ENCODE peak calls at places on chromosomes 7 and 10, in five cellular contexts. G is BE2C, P is choroid plexus epithelial cell, R is NB4, C is stomach. T is an unnamed sample.

GRCh38 chr7:90582164-90582563 is 14.0 kb upstream of the CDK14 start:
- DNase-seq in R (no peak), P (no peak), C (no peak), G (no peak), T (no peak)

GRCh38 chr10:120521880-120522279 is 64.9 kb downstream of the PLPP4 start:
- DNase-seq in C (no peak), P (no peak), R (no peak), G (no peak), T (no peak)

GRCh38 chr10:34889004-34889869 is 74.1 kb upstream of the PARD3 start:
- DNase-seq in R (no peak), P (no peak), G (no peak), C (no peak), T (no peak)

GRCh38 chr7:157250605-157251228 is 86.1 kb upstream of the DNAJB6 start:
- DNase-seq in C (no peak), G (peak; percentile 66), P (peak; percentile 81), R (peak; percentile 83), T (peak; percentile 64)

GRCh38 chr10:114195079-114195478 is 15.9 kb downstream of the TDRD1 start:
- DNase-seq in R (no peak), P (no peak), C (no peak), G (no peak), T (no peak)

GRCh38 chr7:585229-585711 is 65.6 kb upstream of the PDGFA start:
- DNase-seq in P (peak; percentile 58), C (no peak), G (no peak), R (no peak), T (peak; percentile 80)

GRCh38 chr10:25026463-25026862 is 10.1 kb downstream of the THNSL1 start:
- DNase-seq in G (no peak), C (no peak), R (no peak), P (peak; percentile 61), T (no peak)

GRCh38 chr10:33274096-33274785 is 60.2 kb downstream of the NRP1 start:
- DNase-seq in R (no peak), G (no peak), P (no peak), C (no peak), T (no peak)

GRCh38 chr7:100044719-100045118 is 4.9 kb upstream of the ZSCAN21 start:
- DNase-seq in R (no peak), C (peak; percentile 72), G (no peak), P (no peak), T (peak; percentile 59)

GRCh38 chr10:124731551-124731950 is 12.6 kb downstream of the FAM53B start:
- DNase-seq in R (no peak), G (no peak), C (no peak), P (no peak), T (no peak)

GRCh38 chr10:132489053-132489703 is 48.4 kb upstream of the INPP5A start:
- DNase-seq in P (peak; percentile 80), R (no peak), G (no peak), C (no peak), T (no peak)

GRCh38 chr7:66083677-66084076 is 8.1 kb downstream of the ASL start:
- DNase-seq in R (no peak), P (no peak), C (no peak), G (no peak), T (no peak)

GRCh38 chr7:18498327-18498726 is 2.8 kb downstream of the HDAC9 start:
- DNase-seq in G (no peak), R (no peak), P (no peak), C (no peak), T (no peak)

GRCh38 chr7:129855935-129856717 is 96.6 kb downstream of the UBE2H start:
- DNase-seq in R (no peak), G (no peak), C (no peak), P (no peak), T (no peak)

GRCh38 chr7:157684157-157684595 is 347.4 kb downstream of the DNAJB6 start:
- DNase-seq in P (peak; percentile 11), R (no peak), C (peak; percentile 18), G (no peak), T (no peak)

GRCh38 chr7:116630932-116631449 is 41.0 kb upstream of the MET start:
- DNase-seq in P (peak; percentile 82), C (peak; percentile 86), G (no peak), R (peak; percentile 88), T (no peak)

GRCh38 chr10:121687094-121687850 is 89.0 kb upstream of the FGFR2 start:
- DNase-seq in P (no peak), R (no peak), C (peak; percentile 57), G (no peak), T (no peak)

GRCh38 chr10:74079028-74079913 is 71.4 kb downstream of the AP3M1 start:
- DNase-seq in C (no peak), R (no peak), P (peak; percentile 62), G (no peak), T (no peak)

GRCh38 chr7:95113590-95113989 is 206.2 kb downstream of the PPP1R9A start:
- DNase-seq in P (no peak), C (no peak), G (no peak), R (no peak), T (no peak)

GRCh38 chr7:144884913-144885312 is 49.1 kb upstream of the TPK1 start:
- DNase-seq in P (no peak), C (no peak), G (no peak), R (no peak), T (no peak)

GRCh38 chr10:124551097-124551496 is 89.5 kb downstream of the LHPP start:
- DNase-seq in C (no peak), P (no peak), R (no peak), G (no peak), T (no peak)

GRCh38 chr7:101402081-101402779 is 39.6 kb downstream of the COL26A1 start:
- DNase-seq in R (no peak), G (no peak), P (peak; percentile 22), C (no peak), T (no peak)

GRCh38 chr10:125005312-125006187 is 63.6 kb downstream of the ZRANB1 start:
- DNase-seq in R (no peak), P (no peak), C (peak; percentile 23), G (no peak), T (peak; percentile 23)

GRCh38 chr7:55533729-55534080 is 38.6 kb downstream of the VOPP1 start:
- DNase-seq in C (no peak), P (no peak), R (no peak), G (no peak), T (no peak)

GRCh38 chr10:84267503-84268126 is 22.8 kb downstream of the RGR start:
- DNase-seq in R (peak; percentile 38), C (peak; percentile 48), P (peak; percentile 77), G (peak; percentile 49), T (peak; percentile 53)

GRCh38 chr10:109205929-109206585 is 717.3 kb downstream of the XPNPEP1 start:
- DNase-seq in P (peak; percentile 67), R (peak; percentile 17), C (no peak), G (no peak), T (no peak)

GRCh38 chr10:99993994-99994689 is 15.6 kb downstream of the DNMBP start:
- DNase-seq in C (peak; percentile 44), G (no peak), R (peak; percentile 91), P (peak; percentile 94), T (peak; percentile 77)

GRCh38 chr7:20172736-20173334 is 44.3 kb downstream of the MACC1 start:
- DNase-seq in G (peak; percentile 77), P (peak; percentile 78), C (peak; percentile 35), R (peak; percentile 61), T (peak; percentile 41)

GRCh38 chr7:149302222-149302621 is 40.2 kb downstream of the ZNF783 start:
- DNase-seq in C (no peak), R (no peak), P (no peak), G (no peak), T (no peak)

GRCh38 chr7:3730271-3730670 is 429.2 kb downstream of the SDK1 start:
- DNase-seq in G (no peak), C (no peak), P (no peak), R (no peak), T (no peak)

GRCh38 chr7:102279537-102280400 is 6.9 kb upstream of the SH2B2 start:
- DNase-seq in C (peak; percentile 53), R (peak; percentile 92), P (peak; percentile 67), G (peak; percentile 83), T (peak; percentile 89)

GRCh38 chr10:26566525-26567348 is 128.6 kb downstream of the APBB1IP start:
- DNase-seq in P (no peak), C (no peak), G (peak; percentile 11), R (no peak), T (no peak)

GRCh38 chr7:2621948-2622640 is 9.7 kb upstream of the TTYH3 start:
- DNase-seq in C (no peak), G (peak; percentile 56), P (peak; percentile 40), R (peak; percentile 58), T (no peak)

DNA sequence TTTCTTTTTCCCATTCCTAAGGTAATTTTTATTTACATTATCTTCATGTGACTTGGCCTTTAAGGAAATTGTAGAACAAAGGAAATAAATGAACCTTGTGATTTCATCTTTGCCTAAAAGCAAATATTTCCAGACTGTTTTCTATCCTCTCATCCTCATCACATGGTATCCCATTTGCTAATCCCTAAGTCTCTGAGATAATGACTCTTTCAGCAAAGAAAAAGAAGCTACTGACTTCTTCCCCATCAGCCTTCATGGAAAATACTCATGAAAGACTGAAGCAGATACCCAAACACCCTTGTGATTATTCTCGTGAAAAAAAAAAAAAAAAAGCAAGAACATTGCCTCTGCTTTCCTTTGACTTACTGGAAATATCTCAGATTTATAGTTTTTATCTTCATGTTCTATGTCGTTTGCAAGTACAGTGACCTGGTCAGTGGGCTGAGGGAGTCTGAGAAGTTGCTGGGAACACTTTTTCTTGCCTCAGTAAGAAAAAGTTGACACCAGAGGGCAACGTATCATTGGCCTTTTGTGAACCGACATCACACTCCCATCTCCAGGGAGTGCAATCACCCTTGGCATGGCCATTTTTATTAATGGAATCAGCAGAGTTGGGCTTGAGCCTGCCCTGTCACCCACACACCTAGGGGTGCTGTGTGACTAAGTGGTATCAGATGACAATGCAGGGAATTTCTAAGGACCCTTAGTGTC is 246.0 kb upstream of the KMT2E start:
- DNase-seq in G (no peak), C (no peak), P (no peak), R (no peak), T (no peak)
- TF ChIP-seq CTCF in G (no peak), C (no peak), P (no peak), R (no peak), T (no peak)

GRCh38 chr7:108456845-108457540 is 757 bp upstream of the NRCAM start:
- DNase-seq in R (no peak), C (no peak), P (no peak), G (no peak), T (no peak)

GRCh38 chr7:108460964-108461363 is 4.7 kb upstream of the NRCAM start:
- DNase-seq in G (no peak), P (no peak), C (no peak), R (no peak), T (no peak)

GRCh38 chr7:108461855-108462254 is 5.6 kb upstream of the NRCAM start:
- DNase-seq in P (no peak), R (no peak), C (no peak), G (peak; percentile 72), T (no peak)

GRCh38 chr7:108457871-108458270 is 1.6 kb upstream of the NRCAM start:
- DNase-seq in R (no peak), P (no peak), C (no peak), G (no peak), T (no peak)

GRCh38 chr7:108459922-108460551 is 3.8 kb upstream of the NRCAM start:
- DNase-seq in C (no peak), P (peak; percentile 67), G (peak; percentile 58), R (peak; percentile 55), T (peak; percentile 57)
- TF ChIP-seq CTCF in C (no peak), P (peak; percentile 73), G (peak; percentile 83), R (peak; percentile 60), T (peak; percentile 41)

GRCh38 chr10:11113156-11113555 is 95.5 kb downstream of the CELF2 start:
- DNase-seq in C (no peak), G (no peak), R (peak; percentile 25), P (no peak), T (peak; percentile 36)
- TF ChIP-seq CTCF in C (no peak), G (no peak), R (peak; percentile 10), P (no peak), T (peak; percentile 29)

GRCh38 chr7:133344275-133344674 is 91.4 kb downstream of the EXOC4 start:
- DNase-seq in R (peak; percentile 23), G (no peak), C (no peak), P (peak; percentile 56), T (no peak)
- TF ChIP-seq CTCF in R (peak; percentile 32), G (peak; percentile 77), C (no peak), P (peak; percentile 67), T (peak; percentile 30)

T was measured in GM13976.